ENCODE peak calls at places on chromosomes 5 and 9, in four cellular contexts. A, O, S and Y are unnamed samples.

GRCh38 chr9:69330580-69330979 is 5.6 kb downstream of the ENTREP1 start:
- DNase-seq in A (no peak), O (no peak), S (no peak), Y (no peak)

GRCh38 chr5:181181650-181182565 is 23.1 kb downstream of the TRIM7 start:
- DNase-seq in O (peak; percentile 77), S (peak; percentile 77), A (peak; percentile 83), Y (peak; percentile 70)

GRCh38 chr9:121354141-121354540 is 15.9 kb downstream of the STOM start:
- DNase-seq in A (no peak), O (no peak), S (no peak), Y (no peak)

GRCh38 chr9:123696476-123696875 is 233.4 kb downstream of the DENND1A start:
- DNase-seq in S (no peak), A (no peak), O (peak; percentile 24), Y (peak; percentile 27)

GRCh38 chr5:111863801-111864200 is 106.8 kb upstream of the NREP start:
- DNase-seq in S (no peak), O (peak; percentile 49), A (peak; percentile 18), Y (no peak)

GRCh38 chr9:123551636-123552203 is 195.7 kb downstream of the CRB2 start:
- DNase-seq in A (no peak), S (no peak), O (no peak), Y (no peak)

GRCh38 chr5:107869459-107870115 is 198.8 kb upstream of the EFNA5 start:
- DNase-seq in S (no peak), A (peak; percentile 96), O (peak; percentile 76), Y (peak; percentile 81)

GRCh38 chr9:107309271-107309670 is 26.2 kb downstream of the RAD23B start:
- DNase-seq in O (no peak), S (no peak), A (no peak), Y (no peak)

GRCh38 chr5:75051217-75051751 is 1.1 kb downstream of the GCNT4 start:
- DNase-seq in S (no peak), O (no peak), A (no peak), Y (no peak)

GRCh38 chr9:129898205-129898604 is 62.9 kb downstream of the USP20 start:
- DNase-seq in O (peak; percentile 42), S (peak; percentile 56), A (peak; percentile 14), Y (peak; percentile 20)

GRCh38 chr9:93123561-93124283 is 10.3 kb downstream of the NINJ1 start:
- DNase-seq in O (no peak), S (peak; percentile 64), A (no peak), Y (no peak)

GRCh38 chr9:109182940-109183798 is 16.1 kb upstream of the FRRS1L start:
- DNase-seq in S (no peak), A (peak; percentile 55), O (peak; percentile 24), Y (peak; percentile 25)

GRCh38 chr5:37722236-37723146 is 117.3 kb downstream of the GDNF start:
- DNase-seq in O (peak; percentile 98), A (peak; percentile 96), S (no peak), Y (peak; percentile 98)

DNA sequence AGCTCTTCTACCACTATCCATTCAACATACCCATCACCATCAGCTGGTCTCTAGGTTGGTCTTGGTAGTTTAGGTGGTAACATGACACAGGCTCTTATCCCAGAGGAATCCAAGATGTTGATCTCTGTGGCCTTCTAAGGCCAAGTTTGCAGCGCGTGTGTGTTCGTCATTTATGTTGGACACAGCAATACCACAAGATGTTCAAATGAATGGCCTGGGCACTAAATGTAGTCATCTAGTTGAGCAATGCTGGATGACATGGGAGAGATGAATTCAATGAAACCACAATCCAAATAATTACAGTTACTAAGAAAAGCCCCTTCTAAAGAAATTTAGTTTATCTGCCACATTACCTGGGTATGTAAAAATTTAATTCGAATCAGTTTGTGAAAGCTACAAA is 292.4 kb downstream of the MRPS30 start:
- DNase-seq in O (no peak), S (no peak), A (no peak), Y (no peak)
- H3K4me3 ChIP-seq in O (no peak overlapping the region), S (no peak overlapping the region), A (no peak overlapping the region), Y (no peak overlapping the region)

GRCh38 chr9:105359899-105360298 is 87.9 kb upstream of the FSD1L start:
- DNase-seq in S (no peak), O (peak; percentile 43), A (no peak), Y (peak; percentile 24)

GRCh38 chr9:105357937-105358336 is 89.9 kb upstream of the FSD1L start:
- DNase-seq in O (no peak), A (no peak), S (no peak), Y (no peak)

GRCh38 chr9:105362470-105362869 is 85.4 kb upstream of the FSD1L start:
- DNase-seq in O (no peak), A (no peak), S (no peak), Y (no peak)

GRCh38 chr9:105361873-105362272 is 86.0 kb upstream of the FSD1L start:
- DNase-seq in A (no peak), O (no peak), S (no peak), Y (no peak)

DNA sequence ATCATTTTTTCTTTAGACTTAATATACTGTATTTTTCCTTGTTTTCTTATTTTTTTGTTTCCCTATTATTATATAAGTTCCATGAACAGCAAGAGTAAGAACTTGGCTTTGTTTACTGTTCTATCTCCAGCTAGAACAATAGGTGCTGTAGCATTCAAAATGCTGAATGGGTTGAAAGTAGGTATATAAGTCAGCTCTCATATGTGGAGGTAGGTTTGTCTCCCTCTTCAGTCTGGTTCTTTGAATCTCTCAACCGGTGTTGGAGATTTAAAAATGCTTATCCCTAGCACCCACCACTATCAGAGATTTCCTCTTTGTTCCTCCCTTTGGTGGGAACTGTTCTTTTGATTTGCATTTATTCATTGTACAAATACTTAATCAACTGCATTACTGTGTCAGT is 87.5 kb upstream of the FSD1L start:
- DNase-seq in S (no peak), O (no peak), A (no peak), Y (no peak)
- TF ChIP-seq CTCF in S (no peak), O (no peak), A (peak; percentile 8), Y (no peak)

GRCh38 chr9:35791321-35791921 is at the start of gene NPR2:
- DNase-seq in S (peak; percentile 75), O (no peak), A (no peak), Y (peak; percentile 39)

GRCh38 chr9:35790385-35791291 is 753 bp upstream of the NPR2 start:
- DNase-seq in O (peak; percentile 89), A (peak; percentile 77), S (peak; percentile 92), Y (peak; percentile 83)

GRCh38 chr9:35792826-35793225 is 1.4 kb downstream of the NPR2 start:
- DNase-seq in S (no peak), O (no peak), A (no peak), Y (no peak)

GRCh38 chr9:35793461-35793860 is 2.1 kb downstream of the NPR2 start:
- DNase-seq in S (no peak), A (no peak), O (no peak), Y (no peak)

GRCh38 chr9:35792044-35792813 is 838 bp downstream of the NPR2 start:
- DNase-seq in S (no peak), O (no peak), A (no peak), Y (no peak)
- H3K4me3 ChIP-seq in S (peak overlapping the region; percentile 69), O (peak overlapping the region; percentile 57), A (no peak overlapping the region), Y (peak overlapping the region; percentile 74)

DNA sequence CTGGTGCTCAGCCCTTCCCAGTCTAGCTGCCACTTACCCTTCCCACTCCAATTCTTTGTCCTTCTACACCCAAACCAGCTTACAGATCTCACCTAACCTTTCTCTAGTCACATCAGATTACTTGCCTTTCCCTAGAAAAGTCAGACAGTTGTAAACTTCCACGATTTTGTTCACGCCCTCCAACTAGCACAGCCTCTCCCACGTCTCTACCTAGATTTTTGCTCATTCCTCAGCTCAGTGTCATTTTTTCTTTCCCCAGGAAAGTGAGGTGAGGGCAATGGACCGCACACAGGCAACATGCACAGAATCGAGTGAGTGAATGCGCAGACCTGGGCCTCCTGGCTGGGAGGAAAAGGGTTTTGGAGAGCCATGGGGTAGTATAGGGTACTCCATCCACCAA is 20.9 kb upstream of the PRUNE2 start:
- DNase-seq in A (no peak), S (no peak), O (no peak), Y (no peak)
- TF ChIP-seq CTCF in A (no peak), S (no peak), O (no peak), Y (no peak)